ENCODE peak calls at places on chromosomes 7 and 10, in seven cellular contexts. One of them, this sample, is unnamed.

GRCh38 chr7:92888-93672 is 99.3 kb upstream of the FAM20C start:
- DNase-seq in SJSA1: no peak
- DNase-seq in activated CD4-positive, alpha-beta T cell treated with anti-CD3 and anti-CD28 coated beads, Interleukin-2, amount 50 U/mL, for 24 hours: no peak
- DNase-seq in T-cell: no peak
- DNase-seq in WTC11: no peak
- DNase-seq in frontal cortex: no peak
- DNase-seq in sigmoid colon: no peak
- DNase-seq in this sample: no peak

GRCh38 chr10:4409281-4409680 is 416.7 kb upstream of the AKR1E2 start:
- DNase-seq in frontal cortex: no peak
- DNase-seq in sigmoid colon: no peak
- DNase-seq in WTC11: no peak
- DNase-seq in SJSA1: no peak
- DNase-seq in activated CD4-positive, alpha-beta T cell treated with anti-CD3 and anti-CD28 coated beads, Interleukin-2, amount 50 U/mL, for 24 hours: no peak
- DNase-seq in T-cell: no peak
- DNase-seq in this sample: no peak

GRCh38 chr7:111164442-111164841 is 73.5 kb downstream of the LRRN3 start:
- DNase-seq in frontal cortex: no peak
- DNase-seq in sigmoid colon: no peak
- DNase-seq in T-cell: no peak
- DNase-seq in WTC11: no peak
- DNase-seq in activated CD4-positive, alpha-beta T cell treated with anti-CD3 and anti-CD28 coated beads, Interleukin-2, amount 50 U/mL, for 24 hours: no peak
- DNase-seq in SJSA1: no peak
- DNase-seq in this sample: no peak

GRCh38 chr7:147513451-147513850 is 1077.1 kb upstream of the C7orf33 start:
- DNase-seq in frontal cortex: no peak
- DNase-seq in activated CD4-positive, alpha-beta T cell treated with anti-CD3 and anti-CD28 coated beads, Interleukin-2, amount 50 U/mL, for 24 hours: no peak
- DNase-seq in sigmoid colon: no peak
- DNase-seq in WTC11: no peak
- DNase-seq in T-cell: no peak
- DNase-seq in SJSA1: no peak
- DNase-seq in this sample: no peak

GRCh38 chr7:46146454-46147255 is 225.6 kb upstream of the IGFBP3 start:
- DNase-seq in frontal cortex: no peak
- DNase-seq in WTC11: no peak
- DNase-seq in sigmoid colon: no peak
- DNase-seq in T-cell: no peak
- DNase-seq in activated CD4-positive, alpha-beta T cell treated with anti-CD3 and anti-CD28 coated beads, Interleukin-2, amount 50 U/mL, for 24 hours: no peak
- DNase-seq in SJSA1: peak
- DNase-seq in this sample: peak

GRCh38 chr7:76428868-76429805 is 4.4 kb downstream of the ZP3 start:
- DNase-seq in sigmoid colon: peak
- DNase-seq in T-cell: no peak
- DNase-seq in activated CD4-positive, alpha-beta T cell treated with anti-CD3 and anti-CD28 coated beads, Interleukin-2, amount 50 U/mL, for 24 hours: no peak
- DNase-seq in SJSA1: peak
- DNase-seq in WTC11: no peak
- DNase-seq in frontal cortex: no peak
- DNase-seq in this sample: peak

GRCh38 chr10:69934768-69935167 is 117.9 kb upstream of the MACROH2A2 start:
- DNase-seq in activated CD4-positive, alpha-beta T cell treated with anti-CD3 and anti-CD28 coated beads, Interleukin-2, amount 50 U/mL, for 24 hours: no peak
- DNase-seq in T-cell: no peak
- DNase-seq in SJSA1: no peak
- DNase-seq in frontal cortex: no peak
- DNase-seq in WTC11: no peak
- DNase-seq in sigmoid colon: no peak
- DNase-seq in this sample: no peak

GRCh38 chr7:36984710-36985308 is 260.5 kb upstream of the AOAH start:
- DNase-seq in T-cell: no peak
- DNase-seq in WTC11: no peak
- DNase-seq in SJSA1: no peak
- DNase-seq in sigmoid colon: no peak
- DNase-seq in activated CD4-positive, alpha-beta T cell treated with anti-CD3 and anti-CD28 coated beads, Interleukin-2, amount 50 U/mL, for 24 hours: no peak
- DNase-seq in frontal cortex: no peak
- DNase-seq in this sample: no peak

GRCh38 chr10:56346845-56347415 is 14.1 kb downstream of the ZWINT start:
- DNase-seq in SJSA1: no peak
- DNase-seq in WTC11: no peak
- DNase-seq in T-cell: no peak
- DNase-seq in activated CD4-positive, alpha-beta T cell treated with anti-CD3 and anti-CD28 coated beads, Interleukin-2, amount 50 U/mL, for 24 hours: no peak
- DNase-seq in frontal cortex: no peak
- DNase-seq in sigmoid colon: no peak
- DNase-seq in this sample: no peak

GRCh38 chr7:142513221-142513955 is 235.9 kb upstream of the PRSS1 start:
- DNase-seq in sigmoid colon: no peak
- DNase-seq in frontal cortex: no peak
- DNase-seq in SJSA1: no peak
- DNase-seq in T-cell: no peak
- DNase-seq in activated CD4-positive, alpha-beta T cell treated with anti-CD3 and anti-CD28 coated beads, Interleukin-2, amount 50 U/mL, for 24 hours: no peak
- DNase-seq in WTC11: no peak
- DNase-seq in this sample: no peak

GRCh38 chr10:83819609-83820008 is 319.7 kb upstream of the GHITM start:
- DNase-seq in WTC11: no peak
- DNase-seq in frontal cortex: no peak
- DNase-seq in T-cell: no peak
- DNase-seq in activated CD4-positive, alpha-beta T cell treated with anti-CD3 and anti-CD28 coated beads, Interleukin-2, amount 50 U/mL, for 24 hours: no peak
- DNase-seq in sigmoid colon: no peak
- DNase-seq in SJSA1: no peak
- DNase-seq in this sample: no peak

GRCh38 chr7:121328508-121329459 is at the start of gene WNT16:
- DNase-seq in frontal cortex: no peak
- DNase-seq in WTC11: peak
- DNase-seq in T-cell: no peak
- DNase-seq in activated CD4-positive, alpha-beta T cell treated with anti-CD3 and anti-CD28 coated beads, Interleukin-2, amount 50 U/mL, for 24 hours: no peak
- DNase-seq in SJSA1: no peak
- DNase-seq in sigmoid colon: no peak
- DNase-seq in this sample: no peak

GRCh38 chr10:94383515-94383914 is 18.8 kb upstream of the TBC1D12 start:
- DNase-seq in frontal cortex: no peak
- DNase-seq in activated CD4-positive, alpha-beta T cell treated with anti-CD3 and anti-CD28 coated beads, Interleukin-2, amount 50 U/mL, for 24 hours: no peak
- DNase-seq in T-cell: no peak
- DNase-seq in SJSA1: no peak
- DNase-seq in sigmoid colon: no peak
- DNase-seq in WTC11: no peak
- DNase-seq in this sample: peak

GRCh38 chr7:151780626-151781025 is 96.3 kb downstream of the PRKAG2 start:
- DNase-seq in frontal cortex: no peak
- DNase-seq in T-cell: no peak
- DNase-seq in SJSA1: no peak
- DNase-seq in sigmoid colon: no peak
- DNase-seq in WTC11: no peak
- DNase-seq in activated CD4-positive, alpha-beta T cell treated with anti-CD3 and anti-CD28 coated beads, Interleukin-2, amount 50 U/mL, for 24 hours: no peak
- DNase-seq in this sample: no peak

GRCh38 chr10:42707229-42707628 is 68.9 kb upstream of the ZNF33B start:
- DNase-seq in frontal cortex: no peak
- DNase-seq in WTC11: no peak
- DNase-seq in T-cell: no peak
- DNase-seq in activated CD4-positive, alpha-beta T cell treated with anti-CD3 and anti-CD28 coated beads, Interleukin-2, amount 50 U/mL, for 24 hours: no peak
- DNase-seq in sigmoid colon: no peak
- DNase-seq in SJSA1: no peak
- DNase-seq in this sample: no peak

GRCh38 chr10:118961401-118961800 is 68.1 kb upstream of the NANOS1 start:
- DNase-seq in activated CD4-positive, alpha-beta T cell treated with anti-CD3 and anti-CD28 coated beads, Interleukin-2, amount 50 U/mL, for 24 hours: no peak
- DNase-seq in frontal cortex: no peak
- DNase-seq in T-cell: no peak
- DNase-seq in sigmoid colon: no peak
- DNase-seq in WTC11: no peak
- DNase-seq in SJSA1: peak
- DNase-seq in this sample: no peak

GRCh38 chr10:51204691-51205090 is 130.4 kb downstream of the PRKG1 start:
- DNase-seq in T-cell: no peak
- DNase-seq in frontal cortex: no peak
- DNase-seq in activated CD4-positive, alpha-beta T cell treated with anti-CD3 and anti-CD28 coated beads, Interleukin-2, amount 50 U/mL, for 24 hours: no peak
- DNase-seq in WTC11: no peak
- DNase-seq in SJSA1: no peak
- DNase-seq in sigmoid colon: no peak
- DNase-seq in this sample: no peak

GRCh38 chr7:99042957-99043356 is 101.0 kb downstream of the SMURF1 start:
- DNase-seq in SJSA1: no peak
- DNase-seq in T-cell: no peak
- DNase-seq in sigmoid colon: no peak
- DNase-seq in frontal cortex: no peak
- DNase-seq in WTC11: no peak
- DNase-seq in activated CD4-positive, alpha-beta T cell treated with anti-CD3 and anti-CD28 coated beads, Interleukin-2, amount 50 U/mL, for 24 hours: no peak
- DNase-seq in this sample: no peak

GRCh38 chr7:102077081-102077480 is 209.6 kb upstream of the SH2B2 start:
- DNase-seq in WTC11: peak
- DNase-seq in T-cell: no peak
- DNase-seq in activated CD4-positive, alpha-beta T cell treated with anti-CD3 and anti-CD28 coated beads, Interleukin-2, amount 50 U/mL, for 24 hours: no peak
- DNase-seq in frontal cortex: no peak
- DNase-seq in SJSA1: no peak
- DNase-seq in sigmoid colon: no peak
- DNase-seq in this sample: no peak

GRCh38 chr7:134188311-134188710 is 61.2 kb downstream of the LRGUK start:
- DNase-seq in frontal cortex: no peak
- DNase-seq in sigmoid colon: no peak
- DNase-seq in activated CD4-positive, alpha-beta T cell treated with anti-CD3 and anti-CD28 coated beads, Interleukin-2, amount 50 U/mL, for 24 hours: no peak
- DNase-seq in WTC11: no peak
- DNase-seq in T-cell: no peak
- DNase-seq in SJSA1: no peak
- DNase-seq in this sample: peak

GRCh38 chr7:64630496-64630895 is 35.4 kb upstream of the ZNF107 start:
- DNase-seq in frontal cortex: no peak
- DNase-seq in T-cell: no peak
- DNase-seq in activated CD4-positive, alpha-beta T cell treated with anti-CD3 and anti-CD28 coated beads, Interleukin-2, amount 50 U/mL, for 24 hours: no peak
- DNase-seq in SJSA1: no peak
- DNase-seq in sigmoid colon: no peak
- DNase-seq in WTC11: no peak
- DNase-seq in this sample: no peak

GRCh38 chr7:30301751-30302150 is 17.4 kb downstream of the ZNRF2 start:
- DNase-seq in activated CD4-positive, alpha-beta T cell treated with anti-CD3 and anti-CD28 coated beads, Interleukin-2, amount 50 U/mL, for 24 hours: no peak
- DNase-seq in sigmoid colon: no peak
- DNase-seq in SJSA1: no peak
- DNase-seq in frontal cortex: no peak
- DNase-seq in T-cell: no peak
- DNase-seq in WTC11: peak
- DNase-seq in this sample: no peak

GRCh38 chr10:73519336-73519735 is 23.5 kb upstream of the PPP3CB start:
- DNase-seq in T-cell: no peak
- DNase-seq in sigmoid colon: no peak
- DNase-seq in activated CD4-positive, alpha-beta T cell treated with anti-CD3 and anti-CD28 coated beads, Interleukin-2, amount 50 U/mL, for 24 hours: no peak
- DNase-seq in WTC11: no peak
- DNase-seq in frontal cortex: no peak
- DNase-seq in SJSA1: no peak
- DNase-seq in this sample: no peak

GRCh38 chr7:42272793-42273665 is 36.0 kb upstream of the GLI3 start:
- DNase-seq in WTC11: peak
- DNase-seq in T-cell: no peak
- DNase-seq in SJSA1: no peak
- DNase-seq in activated CD4-positive, alpha-beta T cell treated with anti-CD3 and anti-CD28 coated beads, Interleukin-2, amount 50 U/mL, for 24 hours: no peak
- DNase-seq in frontal cortex: no peak
- DNase-seq in sigmoid colon: no peak
- DNase-seq in this sample: peak

This sample was measured in HT1080.